ENCODE peak calls at places on chromosome 17, in six cellular contexts. S is upper lobe of right lung, Z is OCI-M1, N is omental fat pad, L is activated T-cell treated with anti-CD3 and anti-CD28 coated beads for 1 hour, E is coronary artery. W is an unnamed sample.

GRCh38 chr17:83146347-83146746 is 66.9 kb downstream of the METRNL start:
- DNase-seq in Z (no peak), N (no peak), S (no peak), E (no peak), L (no peak), W (no peak)

GRCh38 chr17:3794890-3795757 is 5.9 kb downstream of the ITGAE start:
- DNase-seq in N (no peak), L (no peak), E (no peak), S (no peak), Z (no peak), W (no peak)

GRCh38 chr17:39739885-39740356 is 2.2 kb downstream of the GRB7 start:
- DNase-seq in N (no peak), S (no peak), L (no peak), Z (no peak), E (no peak), W (no peak)

GRCh38 chr17:34797724-34798123 is 163.5 kb downstream of the CCT6B start:
- DNase-seq in N (no peak), E (no peak), S (no peak), Z (peak), L (no peak), W (no peak)

GRCh38 chr17:17812211-17813054 is 24.4 kb downstream of the SREBF1 start:
- DNase-seq in Z (peak), S (peak), N (peak), L (peak), E (no peak), W (peak)

GRCh38 chr17:67602974-67603373 is 114.8 kb upstream of the NOL11 start:
- DNase-seq in N (no peak), E (no peak), L (peak), S (no peak), Z (peak), W (peak)

GRCh38 chr17:30555942-30556341 is 78.7 kb downstream of the GOSR1 start:
- DNase-seq in N (no peak), Z (no peak), E (no peak), L (no peak), S (no peak), W (no peak)

GRCh38 chr17:50946223-50946890 is 80.2 kb upstream of the TOB1 start:
- DNase-seq in L (no peak), Z (no peak), S (no peak), E (peak), N (no peak), W (no peak)

GRCh38 chr17:74773414-74773813 is 2.7 kb downstream of the NAT9 start:
- DNase-seq in S (no peak), L (no peak), Z (no peak), E (no peak), N (no peak), W (no peak)

GRCh38 chr17:2697611-2698162 is 13.9 kb downstream of the CLUH start:
- DNase-seq in N (no peak), Z (no peak), L (no peak), S (no peak), E (peak), W (no peak)

GRCh38 chr17:55089955-55090573 is 121.5 kb downstream of the STXBP4 start:
- DNase-seq in Z (peak), E (no peak), N (no peak), L (peak), S (no peak), W (no peak)

GRCh38 chr17:73476890-73477350 is 165.1 kb upstream of the CDC42EP4 start:
- DNase-seq in Z (no peak), L (no peak), S (no peak), E (no peak), N (no peak), W (no peak)

GRCh38 chr17:79047923-79048825 is 24.2 kb downstream of the C1QTNF1 start:
- DNase-seq in L (no peak), N (peak), Z (no peak), E (no peak), S (peak), W (peak)